ENCODE peak calls at places on chromosomes 16 and 17, in ten cellular contexts. N is ascending aorta, R is tibial artery, G is GM23338, L is Panc1, H is heart left ventricle, K is breast epithelium, I is Peyer's patch, A is HepG2, Y is right lobe of liver. C is an unnamed sample.

GRCh38 chr17:41338961-41339485 is 11.6 kb downstream of the KRT33A start:
- DNase-seq in N (no peak), R (no peak), G (no peak), L (no peak), H (no peak), K (no peak), I (no peak), A (no peak), Y (no peak), C (no peak)

GRCh38 chr16:27778926-27779570 is 229.1 kb downstream of the KATNIP start:
- DNase-seq in N (no peak), R (no peak), G (no peak), L (no peak), H (no peak), K (no peak), I (no peak), A (no peak), Y (no peak), C (no peak)

GRCh38 chr17:69734656-69735055 is 320.2 kb downstream of the MAP2K6 start:
- DNase-seq in N (no peak), R (no peak), G (no peak), L (no peak), H (no peak), K (no peak), I (no peak), A (no peak), Y (no peak), C (no peak)

GRCh38 chr17:4533522-4534502 is 21.4 kb downstream of the MYBBP1A start:
- DNase-seq in N (no peak), R (no peak), G (no peak), L (no peak), H (peak), K (no peak), I (no peak), A (peak), Y (peak), C (peak)

GRCh38 chr17:65742433-65743312 is 181.2 kb upstream of the AXIN2 start:
- DNase-seq in N (no peak), R (no peak), G (peak), L (no peak), H (no peak), K (no peak), I (no peak), A (peak), Y (no peak), C (no peak)

GRCh38 chr17:81043725-81044427 is 8.9 kb downstream of the BAIAP2 start:
- DNase-seq in N (no peak), R (no peak), G (peak), L (no peak), H (peak), K (peak), I (no peak), A (peak), Y (peak), C (no peak)

GRCh38 chr17:7132511-7133094 is 18.0 kb upstream of the ASGR2 start:
- DNase-seq in N (no peak), R (no peak), G (peak), L (no peak), H (no peak), K (no peak), I (peak), A (peak), Y (peak), C (no peak)

GRCh38 chr17:5631958-5632357 is 47.6 kb upstream of the NLRP1 start:
- DNase-seq in N (no peak), R (no peak), G (peak), L (no peak), H (no peak), K (no peak), I (no peak), A (no peak), Y (no peak), C (no peak)

GRCh38 chr16:50464325-50465290 is 83.6 kb upstream of the NKD1 start:
- DNase-seq in N (no peak), R (peak), G (peak), L (no peak), H (no peak), K (peak), I (no peak), A (no peak), Y (peak), C (no peak)

GRCh38 chr17:28550858-28551257 is 1.6 kb downstream of the UNC119 start:
- DNase-seq in N (no peak), R (no peak), G (no peak), L (no peak), H (no peak), K (no peak), I (no peak), A (no peak), Y (no peak), C (no peak)

GRCh38 chr17:78723001-78723796 is 58.9 kb downstream of the CYTH1 start:
- DNase-seq in N (no peak), R (no peak), G (peak), L (no peak), H (peak), K (no peak), I (no peak), A (no peak), Y (no peak), C (peak)

GRCh38 chr17:74521701-74522201 is 9.5 kb downstream of the CD300LB start:
- DNase-seq in N (no peak), R (peak), G (no peak), L (no peak), H (peak), K (peak), I (peak), A (no peak), Y (peak), C (no peak)

GRCh38 chr17:6374761-6375312 is 60.1 kb downstream of the AIPL1 start:
- DNase-seq in N (no peak), R (no peak), G (peak), L (no peak), H (no peak), K (no peak), I (no peak), A (no peak), Y (no peak), C (no peak)

GRCh38 chr17:34195987-34196386 is 59.1 kb upstream of the CCL2 start:
- DNase-seq in N (no peak), R (no peak), G (no peak), L (no peak), H (no peak), K (no peak), I (no peak), A (no peak), Y (no peak), C (no peak)

GRCh38 chr16:75273054-75273925 is 21.9 kb upstream of the BCAR1 start:
- DNase-seq in N (no peak), R (no peak), G (no peak), L (no peak), H (no peak), K (no peak), I (no peak), A (no peak), Y (no peak), C (no peak)

GRCh38 chr16:117381-118365 is 20.8 kb downstream of the NPRL3 start:
- DNase-seq in N (no peak), R (no peak), G (peak), L (no peak), H (no peak), K (no peak), I (peak), A (peak), Y (peak), C (peak)

GRCh38 chr17:78043031-78043430 is 84.5 kb downstream of the TNRC6C start:
- DNase-seq in N (no peak), R (no peak), G (no peak), L (no peak), H (no peak), K (no peak), I (no peak), A (no peak), Y (no peak), C (no peak)

GRCh38 chr16:3158498-3159314 is 23.9 kb downstream of the ZNF213 start:
- DNase-seq in N (peak), R (peak), G (peak), L (no peak), H (peak), K (peak), I (peak), A (peak), Y (peak), C (peak)

GRCh38 chr16:81645303-81645702 is 133.8 kb upstream of the PLCG2 start:
- DNase-seq in N (peak), R (no peak), G (no peak), L (no peak), H (peak), K (peak), I (no peak), A (no peak), Y (no peak), C (peak)

GRCh38 chr17:60361889-60362288 is 30.0 kb downstream of the USP32 start:
- DNase-seq in N (no peak), R (no peak), G (no peak), L (no peak), H (no peak), K (no peak), I (no peak), A (no peak), Y (no peak), C (no peak)

GRCh38 chr17:28682655-28683054 is 20.6 kb downstream of the SUPT6H start:
- DNase-seq in N (no peak), R (no peak), G (no peak), L (no peak), H (no peak), K (no peak), I (no peak), A (no peak), Y (no peak), C (no peak)

GRCh38 chr17:78996781-78997201 is 12.8 kb downstream of the CANT1 start:
- DNase-seq in N (no peak), R (peak), G (no peak), L (no peak), H (no peak), K (no peak), I (no peak), A (no peak), Y (peak), C (no peak)

GRCh38 chr17:40417258-40417608 is 463 bp downstream of the TOP2A start:
- DNase-seq in N (no peak), R (no peak), G (peak), L (no peak), H (no peak), K (no peak), I (peak), A (peak), Y (no peak), C (no peak)

GRCh38 chr17:73003487-73003886 is 89.0 kb downstream of the SLC39A11 start:
- DNase-seq in N (no peak), R (no peak), G (no peak), L (no peak), H (no peak), K (peak), I (no peak), A (peak), Y (no peak), C (no peak)

GRCh38 chr17:82948957-82949356 is 109.1 kb upstream of the ZNF750 start:
- DNase-seq in N (no peak), R (peak), G (no peak), L (no peak), H (no peak), K (no peak), I (no peak), A (no peak), Y (peak), C (no peak)

GRCh38 chr17:78324391-78325075 is 35.3 kb downstream of the SOCS3 start:
- DNase-seq in N (peak), R (peak), G (peak), L (no peak), H (peak), K (no peak), I (peak), A (no peak), Y (no peak), C (peak)

GRCh38 chr17:29800457-29800856 is 129.6 kb downstream of the SSH2 start:
- DNase-seq in N (no peak), R (no peak), G (no peak), L (no peak), H (no peak), K (no peak), I (no peak), A (no peak), Y (no peak), C (no peak)

GRCh38 chr17:69761011-69761410 is 314.0 kb upstream of the KCNJ16 start:
- DNase-seq in N (no peak), R (no peak), G (no peak), L (no peak), H (no peak), K (no peak), I (no peak), A (no peak), Y (no peak), C (no peak)

DNA sequence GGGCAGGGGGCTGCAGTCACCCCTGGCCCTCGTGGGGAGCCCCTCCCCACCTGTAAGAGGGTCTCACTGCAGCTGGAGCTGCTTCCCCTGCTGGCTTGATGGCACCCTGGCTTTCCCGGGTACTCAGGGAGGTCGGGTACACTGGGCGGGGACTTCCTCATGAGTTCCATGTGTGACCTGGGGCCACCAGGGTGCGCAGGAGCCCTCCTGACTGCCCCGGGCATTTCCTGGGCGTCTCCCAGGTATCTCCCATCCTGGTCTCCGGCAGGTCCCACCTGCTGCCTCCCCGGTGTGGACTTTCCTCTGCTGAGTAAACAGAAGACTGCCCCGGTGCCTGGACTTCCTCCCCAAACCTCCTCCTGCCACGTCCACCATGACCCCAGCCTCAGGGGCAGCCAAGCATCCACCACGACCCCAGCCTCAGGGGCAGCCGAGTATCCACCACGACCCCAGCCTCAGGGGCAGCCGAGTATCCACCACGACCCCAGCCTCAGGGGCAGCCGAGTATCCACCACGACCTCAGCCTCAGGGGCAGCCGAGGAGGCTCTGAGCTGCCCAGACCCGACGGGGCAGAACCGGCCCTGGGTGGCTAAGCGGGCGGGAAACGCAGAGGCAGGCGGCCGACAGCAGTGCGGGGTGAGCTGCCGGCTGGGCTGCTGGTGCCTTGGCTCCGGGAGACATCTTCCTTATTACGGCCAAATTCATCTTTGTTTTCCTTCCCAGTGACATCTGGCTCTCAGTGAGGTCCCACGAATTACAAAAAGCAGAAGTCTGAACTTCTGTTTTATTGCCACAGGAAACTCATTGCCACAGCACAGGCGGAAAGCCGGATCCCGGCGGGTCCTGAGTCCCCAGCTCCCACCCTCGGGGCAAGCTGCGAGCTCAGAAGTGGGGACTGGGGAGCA is 40.7 kb downstream of the CBFA2T3 start:
- DNase-seq in N (no peak), R (no peak), G (no peak), L (no peak), H (no peak), K (no peak), I (peak), A (peak), Y (no peak), C (peak)
- TF ChIP-seq CTCF in N (no peak), R (no peak), G (no peak), L (peak), H (no peak), K (no peak), I (peak), A (peak), Y (peak), C (no peak)

GRCh38 chr17:49021095-49021767 is 24.0 kb downstream of the IGF2BP1 start:
- DNase-seq in N (no peak), R (peak), G (peak), L (no peak), H (no peak), K (no peak), I (no peak), A (peak), Y (no peak), C (no peak)

GRCh38 chr17:49022391-49022941 is 25.3 kb downstream of the IGF2BP1 start:
- DNase-seq in N (no peak), R (peak), G (peak), L (no peak), H (no peak), K (no peak), I (no peak), A (peak), Y (no peak), C (no peak)

GRCh38 chr17:49024523-49024922 is 27.3 kb downstream of the IGF2BP1 start:
- DNase-seq in N (no peak), R (no peak), G (no peak), L (no peak), H (no peak), K (no peak), I (no peak), A (no peak), Y (no peak), C (no peak)

GRCh38 chr17:49020609-49021008 is 23.4 kb downstream of the IGF2BP1 start:
- DNase-seq in N (no peak), R (peak), G (no peak), L (no peak), H (no peak), K (no peak), I (no peak), A (no peak), Y (no peak), C (no peak)

DNA sequence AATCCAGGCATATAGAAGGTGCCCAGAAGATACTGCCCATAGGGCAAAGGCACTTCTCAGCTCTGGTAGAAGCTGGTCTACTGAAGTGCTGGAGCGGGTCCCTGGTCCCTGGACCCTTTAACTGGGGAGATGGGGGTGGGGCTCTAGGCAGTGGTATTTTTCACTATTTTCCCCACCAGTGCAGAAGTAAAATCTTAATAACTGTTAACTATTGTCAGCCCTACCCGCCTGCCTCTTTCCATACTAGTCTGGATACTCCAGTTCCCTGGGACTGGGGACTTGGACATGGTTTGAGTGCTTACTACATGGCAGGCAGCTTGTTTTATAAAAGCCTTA is 24.6 kb downstream of the IGF2BP1 start:
- DNase-seq in N (no peak), R (no peak), G (no peak), L (no peak), H (no peak), K (no peak), I (no peak), A (no peak), Y (no peak), C (no peak)
- H3K4me3 ChIP-seq in N (no peak), R (no peak), G (peak), L (no peak), H (no peak), K (no peak), I (no peak), A (no peak), Y (no peak), C (no peak)

GRCh38 chr16:72946063-72946462 is 101.9 kb downstream of the ZFHX3 start:
- DNase-seq in N (no peak), R (no peak), G (no peak), L (no peak), H (no peak), K (no peak), I (no peak), A (no peak), Y (peak), C (no peak)
- H3K27ac ChIP-seq in N (peak), R (peak), G (no peak), L (no peak), H (peak), K (no peak), I (no peak), A (no peak), Y (peak), C (peak)

DNA sequence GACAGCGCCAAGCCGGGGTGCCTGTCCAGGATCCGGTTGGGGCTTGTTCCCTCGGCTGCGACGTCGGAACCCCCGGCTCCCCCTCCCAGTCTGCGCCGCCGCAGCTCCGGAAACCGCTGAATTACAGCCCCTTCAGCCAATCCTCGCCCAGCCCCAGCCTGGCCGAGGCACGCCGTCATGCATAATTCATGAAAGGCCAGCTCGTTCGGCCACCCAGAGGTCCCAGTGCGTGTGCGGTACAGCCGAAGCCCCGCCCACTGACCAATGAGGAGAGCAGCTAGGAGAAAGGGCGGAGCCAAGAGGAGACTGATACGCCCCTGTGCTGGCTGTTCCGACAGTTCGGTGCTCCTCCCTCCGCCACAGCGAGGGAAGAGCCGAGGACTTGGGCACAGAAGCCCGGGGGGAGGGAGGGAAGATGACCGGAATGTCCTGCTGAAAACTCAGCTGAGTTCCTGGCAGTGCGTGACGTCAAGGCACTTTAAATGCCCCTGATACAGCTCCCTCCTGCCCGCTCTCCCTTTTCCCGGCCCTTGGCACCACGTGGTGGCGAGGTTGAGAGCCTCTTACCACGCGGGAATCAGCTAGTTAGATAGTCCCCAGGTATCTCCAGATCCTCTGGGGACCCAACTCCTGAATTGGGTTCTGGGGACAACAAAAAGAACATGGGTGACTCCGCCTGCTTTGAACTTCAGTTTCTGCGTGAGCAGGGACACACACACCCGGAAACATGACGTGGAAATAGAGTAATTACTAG is at the start of gene STAT3:
- DNase-seq in N (peak), R (peak), G (peak), L (peak), H (peak), K (peak), I (peak), A (peak), Y (peak), C (peak)
- TF ChIP-seq CTCF in N (no peak), R (no peak), G (no peak), L (no peak), H (no peak), K (no peak), I (no peak), A (peak), Y (peak), C (no peak)